ENCODE peak calls at places on chromosomes 3 and 15, in ten cellular contexts. M is tibial nerve; S is stimulated activated CD4-positive, alpha-beta T cell treated with anti-CD3 and anti-CD28 coated beads, Interleukin-15, amount 100 ng/mL, for 24 hours; O is frontal cortex; G is NCI-H345; K is endothelial cell; C is SIG-M5; V is GM12864; P is activated CD8-positive, alpha-beta memory T cell treated with anti-CD3 and anti-CD28 coated beads, Interleukin-2, amount 50 U/mL, for 48 hours; W is NCI-H2171. A is an unnamed sample.

GRCh38 chr3:99315896-99316295 is 322.5 kb upstream of the COL8A1 start:
- DNase-seq in M (no peak), S (no peak), O (no peak), G (no peak), K (no peak), C (no peak), V (no peak), P (no peak), W (no peak), A (no peak)

GRCh38 chr3:21377366-21377765 is 373.6 kb downstream of the ZNF385D start:
- DNase-seq in M (no peak), S (no peak), O (no peak), G (no peak), K (no peak), C (no peak), V (no peak), P (no peak), W (no peak), A (no peak)

GRCh38 chr3:22620498-22620897 is 582.6 kb upstream of the UBE2E2 start:
- DNase-seq in M (no peak), S (no peak), O (no peak), G (no peak), K (no peak), C (no peak), V (no peak), P (no peak), W (no peak), A (no peak)

GRCh38 chr15:73704869-73705645 is 20.9 kb downstream of the CD276 start:
- DNase-seq in M (peak; percentile 35), S (peak; percentile 80), O (peak; percentile 61), G (peak; percentile 34), K (peak; percentile 73), C (no peak), V (peak; percentile 15), P (peak; percentile 84), W (peak; percentile 48), A (no peak)

GRCh38 chr3:29281265-29282228 is 676 bp downstream of the RBMS3 start:
- DNase-seq in M (peak; percentile 35), S (peak; percentile 8), O (no peak), G (no peak), K (peak; percentile 18), C (no peak), V (no peak), P (no peak), W (peak; percentile 23), A (no peak)

GRCh38 chr3:98039322-98040024 is 4.4 kb upstream of the GABRR3 start:
- DNase-seq in M (peak; percentile 78), S (peak; percentile 78), O (peak; percentile 21), G (peak; percentile 69), K (peak; percentile 72), C (peak; percentile 61), V (peak; percentile 72), P (peak; percentile 76), W (peak; percentile 46), A (peak; percentile 95)

GRCh38 chr3:189273736-189274135 is 102.0 kb downstream of the TPRG1 start:
- DNase-seq in M (no peak), S (no peak), O (no peak), G (no peak), K (no peak), C (no peak), V (no peak), P (no peak), W (no peak), A (no peak)

GRCh38 chr3:29513236-29513635 is 232.4 kb downstream of the RBMS3 start:
- DNase-seq in M (no peak), S (no peak), O (no peak), G (no peak), K (no peak), C (no peak), V (no peak), P (no peak), W (no peak), A (no peak)

GRCh38 chr3:89049119-89049518 is 58.3 kb upstream of the EPHA3 start:
- DNase-seq in M (no peak), S (no peak), O (no peak), G (no peak), K (no peak), C (no peak), V (no peak), P (no peak), W (no peak), A (no peak)

GRCh38 chr3:37204314-37204713 is 29.9 kb upstream of the LRRFIP2 start:
- DNase-seq in M (no peak), S (no peak), O (no peak), G (no peak), K (no peak), C (no peak), V (no peak), P (no peak), W (no peak), A (no peak)

GRCh38 chr15:34709866-34710265 is 44.9 kb downstream of the GJD2 start:
- DNase-seq in M (no peak), S (no peak), O (no peak), G (no peak), K (no peak), C (no peak), V (no peak), P (no peak), W (no peak), A (no peak)

GRCh38 chr3:17972476-17972875 is 230.0 kb upstream of the TBC1D5 start:
- DNase-seq in M (no peak), S (no peak), O (no peak), G (no peak), K (no peak), C (no peak), V (no peak), P (no peak), W (no peak), A (no peak)

GRCh38 chr3:128787256-128788253 is 61.6 kb downstream of the RAB7A start:
- DNase-seq in M (no peak), S (peak; percentile 53), O (no peak), G (no peak), K (peak; percentile 47), C (peak; percentile 26), V (peak; percentile 40), P (no peak), W (no peak), A (no peak)

GRCh38 chr3:46491089-46492070 is 6.4 kb upstream of the RTP3 start:
- DNase-seq in M (no peak), S (no peak), O (no peak), G (no peak), K (no peak), C (no peak), V (no peak), P (no peak), W (no peak), A (no peak)

GRCh38 chr15:66734961-66735908 is 33.2 kb downstream of the SMAD6 start:
- DNase-seq in M (peak; percentile 57), S (no peak), O (no peak), G (no peak), K (no peak), C (no peak), V (no peak), P (no peak), W (no peak), A (no peak)

GRCh38 chr3:52839268-52839575 is 4.4 kb upstream of the MUSTN1 start:
- DNase-seq in M (no peak), S (no peak), O (no peak), G (no peak), K (no peak), C (no peak), V (no peak), P (no peak), W (no peak), A (no peak)

GRCh38 chr15:38002883-38003477 is 68.5 kb downstream of the TMCO5A start:
- DNase-seq in M (peak; percentile 57), S (peak; percentile 31), O (no peak), G (no peak), K (peak; percentile 69), C (no peak), V (peak; percentile 33), P (no peak), W (no peak), A (peak; percentile 25)

GRCh38 chr3:72482589-72483249 is 365.5 kb downstream of the SHQ1 start:
- DNase-seq in M (peak; percentile 46), S (peak; percentile 92), O (peak; percentile 28), G (no peak), K (no peak), C (no peak), V (peak; percentile 43), P (peak; percentile 86), W (no peak), A (no peak)

GRCh38 chr15:64665179-64665578 is 110.2 kb downstream of the RBPMS2 start:
- DNase-seq in M (no peak), S (no peak), O (no peak), G (no peak), K (no peak), C (no peak), V (no peak), P (no peak), W (no peak), A (no peak)

GRCh38 chr15:85329561-85330421 is 50.6 kb upstream of the AKAP13 start:
- DNase-seq in M (peak; percentile 21), S (peak; percentile 41), O (no peak), G (no peak), K (no peak), C (peak; percentile 50), V (peak; percentile 93), P (no peak), W (no peak), A (no peak)

GRCh38 chr15:84634228-84634837 is 19.8 kb downstream of the WDR73 start:
- DNase-seq in M (no peak), S (no peak), O (no peak), G (no peak), K (no peak), C (no peak), V (no peak), P (no peak), W (no peak), A (no peak)

GRCh38 chr3:114218006-114218405 is 19.4 kb downstream of the ZNF80 start:
- DNase-seq in M (no peak), S (no peak), O (no peak), G (no peak), K (no peak), C (no peak), V (no peak), P (no peak), W (no peak), A (no peak)

GRCh38 chr3:30578986-30579579 is 27.3 kb upstream of the TGFBR2 start:
- DNase-seq in M (no peak), S (no peak), O (no peak), G (no peak), K (no peak), C (no peak), V (no peak), P (no peak), W (no peak), A (no peak)

GRCh38 chr3:170864525-170865208 is 5.3 kb downstream of the RPL22L1 start:
- DNase-seq in M (no peak), S (peak; percentile 27), O (no peak), G (no peak), K (no peak), C (no peak), V (no peak), P (no peak), W (no peak), A (no peak)

GRCh38 chr3:58102976-58103447 is 94.8 kb downstream of the FLNB start:
- DNase-seq in M (no peak), S (no peak), O (no peak), G (no peak), K (no peak), C (no peak), V (no peak), P (no peak), W (no peak), A (no peak)

A was measured in SHP77 treated with DMSO at 0.1 percent for 48 hours.